ENCODE peak calls at places on chromosomes 3 and 15, in six cellular contexts. R is cortex of kidney, V is colonic mucosa, J is neural crest cell, I is A172, A is NCI-H1092 treated with DMSO at 0.1 percent for 48 hours. M is an unnamed sample.

GRCh38 chr3:45704544-45704943 is 15.3 kb downstream of the SACM1L start:
- DNase-seq in R (no peak), V (no peak), J (no peak), I (no peak), A (no peak), M (no peak)

GRCh38 chr3:65490132-65490531 is 548.6 kb downstream of the MAGI1 start:
- DNase-seq in R (no peak), V (no peak), J (no peak), I (no peak), A (no peak), M (no peak)

GRCh38 chr3:142445816-142446254 is 2.0 kb downstream of the XRN1 start:
- DNase-seq in R (no peak), V (peak; percentile 47), J (no peak), I (peak; percentile 16), A (no peak), M (no peak)

GRCh38 chr3:134337071-134337482 is 37.2 kb downstream of the AMOTL2 start:
- DNase-seq in R (no peak), V (no peak), J (no peak), I (no peak), A (no peak), M (no peak)

GRCh38 chr3:14374444-14374883 is 27.9 kb upstream of the SLC6A6 start:
- DNase-seq in R (no peak), V (no peak), J (no peak), I (peak; percentile 25), A (no peak), M (peak; percentile 66)

GRCh38 chr3:58032186-58032585 is 24.0 kb downstream of the FLNB start:
- DNase-seq in R (no peak), V (no peak), J (no peak), I (no peak), A (no peak), M (peak; percentile 82)

GRCh38 chr15:36370051-36370734 is 209.2 kb upstream of the CDIN1 start:
- DNase-seq in R (no peak), V (no peak), J (no peak), I (no peak), A (no peak), M (peak; percentile 52)

GRCh38 chr3:52022323-52023100 is 26.8 kb upstream of the RPL29 start:
- DNase-seq in R (no peak), V (no peak), J (no peak), I (peak; percentile 31), A (no peak), M (no peak)

GRCh38 chr3:147299656-147300055 is 106.7 kb downstream of the ZIC4 start:
- DNase-seq in R (no peak), V (no peak), J (no peak), I (no peak), A (no peak), M (peak; percentile 37)

GRCh38 chr3:30632065-30632464 is 25.7 kb downstream of the TGFBR2 start:
- DNase-seq in R (no peak), V (no peak), J (no peak), I (no peak), A (no peak), M (no peak)

GRCh38 chr15:56222302-56222701 is 21.4 kb downstream of the RFX7 start:
- DNase-seq in R (no peak), V (no peak), J (no peak), I (no peak), A (no peak), M (peak; percentile 6)

GRCh38 chr3:125186261-125186770 is 26.2 kb downstream of the SLC12A8 start:
- DNase-seq in R (no peak), V (no peak), J (no peak), I (no peak), A (no peak), M (no peak)

GRCh38 chr3:158727499-158728377 is 4.5 kb downstream of the RARRES1 start:
- DNase-seq in R (no peak), V (peak; percentile 80), J (peak; percentile 51), I (peak; percentile 71), A (peak; percentile 59), M (peak; percentile 73)

GRCh38 chr3:36227982-36228381 is 152.3 kb upstream of the STAC start:
- DNase-seq in R (no peak), V (no peak), J (no peak), I (no peak), A (peak; percentile 30), M (no peak)

GRCh38 chr3:177057768-177058167 is 139.5 kb downstream of the TBL1XR1 start:
- DNase-seq in R (no peak), V (no peak), J (no peak), I (no peak), A (no peak), M (no peak)

GRCh38 chr15:90871716-90872480 is 3.5 kb downstream of the FURIN start:
- DNase-seq in R (no peak), V (peak; percentile 58), J (no peak), I (no peak), A (no peak), M (peak; percentile 29)

GRCh38 chr15:92159481-92159880 is 234.2 kb upstream of the ST8SIA2 start:
- DNase-seq in R (no peak), V (no peak), J (no peak), I (no peak), A (no peak), M (no peak)

GRCh38 chr3:106745344-106746168 is 631.7 kb upstream of the CCDC54 start:
- DNase-seq in R (no peak), V (no peak), J (no peak), I (peak; percentile 82), A (no peak), M (no peak)

GRCh38 chr15:40763801-40764765 is at the start of gene GCHFR:
- DNase-seq in R (no peak), V (peak; percentile 88), J (peak; percentile 62), I (no peak), A (peak; percentile 23), M (peak; percentile 88)

GRCh38 chr15:22887157-22887951 is 48.9 kb downstream of the NIPA2 start:
- DNase-seq in R (no peak), V (no peak), J (no peak), I (peak; percentile 82), A (no peak), M (peak; percentile 23)

GRCh38 chr3:125443923-125444322 is 68.8 kb upstream of the ZNF148 start:
- DNase-seq in R (no peak), V (no peak), J (no peak), I (peak; percentile 14), A (no peak), M (no peak)

GRCh38 chr3:4524423-4524769 is 31.2 kb downstream of the ITPR1 start:
- DNase-seq in R (no peak), V (no peak), J (no peak), I (no peak), A (peak; percentile 1), M (no peak)

GRCh38 chr3:184733181-184733580 is 21.3 kb upstream of the MAGEF1 start:
- DNase-seq in R (no peak), V (no peak), J (no peak), I (no peak), A (no peak), M (no peak)

GRCh38 chr15:74873756-74874424 is 725 bp upstream of the SCAMP2 start:
- DNase-seq in R (no peak), V (peak; percentile 47), J (no peak), I (no peak), A (no peak), M (no peak)

GRCh38 chr15:71679223-71680078 is 130.9 kb upstream of the NR2E3 start:
- DNase-seq in R (no peak), V (no peak), J (no peak), I (peak; percentile 58), A (no peak), M (no peak)

GRCh38 chr3:183697610-183698317 is at the start of gene YEATS2:
- DNase-seq in R (no peak), V (peak; percentile 67), J (peak; percentile 63), I (peak; percentile 42), A (peak; percentile 77), M (peak; percentile 65)

GRCh38 chr3:114333923-114334240 is 40.1 kb downstream of the TIGIT start:
- DNase-seq in R (no peak), V (no peak), J (no peak), I (no peak), A (no peak), M (no peak)

GRCh38 chr15:85642693-85643058 is 152.0 kb downstream of the KLHL25 start:
- DNase-seq in R (no peak), V (peak; percentile 36), J (no peak), I (no peak), A (no peak), M (no peak)

GRCh38 chr3:149501524-149501923 is 27.0 kb downstream of the TM4SF4 start:
- DNase-seq in R (no peak), V (no peak), J (no peak), I (no peak), A (no peak), M (peak; percentile 72)

GRCh38 chr15:76100361-76100760 is 40.6 kb downstream of the TMEM266 start:
- DNase-seq in R (no peak), V (no peak), J (no peak), I (no peak), A (no peak), M (no peak)

GRCh38 chr3:116037954-116038911 is 407.1 kb downstream of the LSAMP start:
- DNase-seq in R (no peak), V (no peak), J (no peak), I (no peak), A (no peak), M (no peak)

GRCh38 chr3:184290331-184290730 is 8.7 kb upstream of the PSMD2 start:
- DNase-seq in R (no peak), V (no peak), J (no peak), I (no peak), A (no peak), M (no peak)

GRCh38 chr3:17044844-17045243 is 160.1 kb downstream of the PLCL2 start:
- DNase-seq in R (no peak), V (no peak), J (no peak), I (no peak), A (no peak), M (no peak)

M was measured in Caki2.